ENCODE peak calls at places on chromosomes 2 and 18, in five cellular contexts. One of them, this sample, is unnamed.

GRCh38 chr2:8608411-8608954 is 73.4 kb upstream of the ID2 start:
- DNase-seq in HCT116: no peak
- DNase-seq in left ventricle myocardium inferior: no peak
- DNase-seq in HFF-Myc: no peak
- DNase-seq in natural killer cell: no peak
- DNase-seq in this sample: no peak

GRCh38 chr2:132991464-132992045 is 321.6 kb upstream of the LYPD1 start:
- DNase-seq in HCT116: no peak
- DNase-seq in left ventricle myocardium inferior: no peak
- DNase-seq in HFF-Myc: no peak
- DNase-seq in natural killer cell: no peak
- DNase-seq in this sample: no peak

GRCh38 chr2:57443985-57444501 is 602.6 kb upstream of the VRK2 start:
- DNase-seq in HCT116: peak; percentile 56
- DNase-seq in left ventricle myocardium inferior: no peak
- DNase-seq in HFF-Myc: no peak
- DNase-seq in natural killer cell: no peak
- DNase-seq in this sample: no peak

GRCh38 chr18:38284992-38285391 is 719.4 kb upstream of the CELF4 start:
- DNase-seq in HCT116: no peak
- DNase-seq in left ventricle myocardium inferior: no peak
- DNase-seq in HFF-Myc: no peak
- DNase-seq in natural killer cell: no peak
- DNase-seq in this sample: no peak

GRCh38 chr2:30235859-30236535 is 4.7 kb downstream of the LBH start:
- DNase-seq in HCT116: no peak
- DNase-seq in left ventricle myocardium inferior: no peak
- DNase-seq in HFF-Myc: no peak
- DNase-seq in natural killer cell: no peak
- DNase-seq in this sample: no peak

GRCh38 chr18:23588836-23589560 is 2.7 kb upstream of the NPC1 start:
- DNase-seq in HCT116: no peak
- DNase-seq in left ventricle myocardium inferior: no peak
- DNase-seq in HFF-Myc: no peak
- DNase-seq in natural killer cell: no peak
- DNase-seq in this sample: no peak

GRCh38 chr2:38716185-38716584 is 35.0 kb downstream of the SRSF7 start:
- DNase-seq in HCT116: no peak
- DNase-seq in left ventricle myocardium inferior: no peak
- DNase-seq in HFF-Myc: no peak
- DNase-seq in natural killer cell: no peak
- DNase-seq in this sample: peak; percentile 51

GRCh38 chr18:475202-475624 is 25.3 kb downstream of the COLEC12 start:
- DNase-seq in HCT116: no peak
- DNase-seq in left ventricle myocardium inferior: no peak
- DNase-seq in HFF-Myc: peak; percentile 85
- DNase-seq in natural killer cell: no peak
- DNase-seq in this sample: no peak

GRCh38 chr2:109209412-109209811 is 80.4 kb downstream of the SH3RF3 start:
- DNase-seq in HCT116: no peak
- DNase-seq in left ventricle myocardium inferior: no peak
- DNase-seq in HFF-Myc: peak; percentile 36
- DNase-seq in natural killer cell: no peak
- DNase-seq in this sample: no peak

GRCh38 chr2:109209941-109210340 is 80.9 kb downstream of the SH3RF3 start:
- DNase-seq in HCT116: no peak
- DNase-seq in left ventricle myocardium inferior: no peak
- DNase-seq in HFF-Myc: no peak
- DNase-seq in natural killer cell: no peak
- DNase-seq in this sample: no peak

GRCh38 chr2:109207201-109207600 is 78.2 kb downstream of the SH3RF3 start:
- DNase-seq in HCT116: no peak
- DNase-seq in left ventricle myocardium inferior: no peak
- DNase-seq in HFF-Myc: no peak
- DNase-seq in natural killer cell: no peak
- DNase-seq in this sample: no peak

GRCh38 chr2:109208951-109209335 is 79.9 kb downstream of the SH3RF3 start:
- DNase-seq in HCT116: no peak
- DNase-seq in left ventricle myocardium inferior: no peak
- DNase-seq in HFF-Myc: no peak
- DNase-seq in natural killer cell: no peak
- DNase-seq in this sample: no peak

DNA sequence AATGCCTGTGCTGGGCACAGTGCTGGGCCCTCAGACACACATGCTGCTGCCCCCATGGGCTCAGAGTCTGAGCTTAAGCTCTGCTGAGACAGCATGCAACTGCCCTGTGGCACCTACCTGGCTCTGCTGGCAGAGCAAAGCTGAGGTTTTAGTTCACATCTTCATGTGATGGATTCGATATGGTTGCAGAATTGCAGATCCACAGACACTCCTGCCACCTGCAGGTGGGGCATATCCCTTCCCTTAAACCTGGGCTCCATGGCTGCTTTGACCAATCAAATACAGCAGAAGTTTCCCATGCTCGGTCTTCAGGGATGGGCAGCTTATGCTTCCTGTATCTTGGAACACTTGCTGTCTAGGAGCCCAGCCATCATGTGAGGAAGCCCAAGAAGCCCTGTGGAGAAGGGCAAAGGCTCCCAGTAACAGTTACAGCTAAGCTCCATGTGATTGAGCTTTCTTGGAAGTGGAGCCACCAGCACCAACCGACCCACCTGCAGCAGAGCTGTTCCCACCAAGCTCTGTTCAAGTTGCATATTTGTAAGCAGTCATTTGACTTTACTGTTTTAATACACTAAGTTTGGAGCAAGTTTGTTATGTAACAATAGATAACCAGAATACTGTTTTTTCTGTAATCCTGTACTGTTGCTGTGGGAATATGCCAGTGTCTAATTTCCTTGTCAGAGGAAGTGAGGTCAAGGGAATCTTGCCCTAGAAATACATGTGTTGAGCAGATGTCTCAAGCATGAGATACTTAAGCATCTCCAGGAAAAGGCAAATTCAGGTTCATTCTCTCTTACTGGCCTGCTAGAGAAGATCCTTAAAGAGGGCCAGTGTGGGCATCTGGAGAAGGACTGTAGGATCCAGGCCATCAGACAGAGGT is 79.3 kb downstream of the SH3RF3 start:
- DNase-seq in HCT116: no peak
- DNase-seq in left ventricle myocardium inferior: no peak
- DNase-seq in HFF-Myc: peak; percentile 93
- DNase-seq in natural killer cell: no peak
- DNase-seq in this sample: no peak
- TF ChIP-seq CTCF in HCT116: peak; percentile 17
- TF ChIP-seq CTCF in left ventricle myocardium inferior: peak; percentile 19
- TF ChIP-seq CTCF in HFF-Myc: no peak
- TF ChIP-seq CTCF in natural killer cell: no peak
- TF ChIP-seq CTCF in this sample: no peak

GRCh38 chr2:47373747-47374146 is 29.2 kb upstream of the MSH2 start:
- DNase-seq in HCT116: no peak
- DNase-seq in left ventricle myocardium inferior: no peak
- DNase-seq in HFF-Myc: no peak
- DNase-seq in natural killer cell: no peak
- DNase-seq in this sample: no peak
- TF ChIP-seq CTCF in HCT116: no peak
- TF ChIP-seq CTCF in left ventricle myocardium inferior: peak; percentile 27
- TF ChIP-seq CTCF in HFF-Myc: no peak
- TF ChIP-seq CTCF in natural killer cell: no peak
- TF ChIP-seq CTCF in this sample: no peak

DNA sequence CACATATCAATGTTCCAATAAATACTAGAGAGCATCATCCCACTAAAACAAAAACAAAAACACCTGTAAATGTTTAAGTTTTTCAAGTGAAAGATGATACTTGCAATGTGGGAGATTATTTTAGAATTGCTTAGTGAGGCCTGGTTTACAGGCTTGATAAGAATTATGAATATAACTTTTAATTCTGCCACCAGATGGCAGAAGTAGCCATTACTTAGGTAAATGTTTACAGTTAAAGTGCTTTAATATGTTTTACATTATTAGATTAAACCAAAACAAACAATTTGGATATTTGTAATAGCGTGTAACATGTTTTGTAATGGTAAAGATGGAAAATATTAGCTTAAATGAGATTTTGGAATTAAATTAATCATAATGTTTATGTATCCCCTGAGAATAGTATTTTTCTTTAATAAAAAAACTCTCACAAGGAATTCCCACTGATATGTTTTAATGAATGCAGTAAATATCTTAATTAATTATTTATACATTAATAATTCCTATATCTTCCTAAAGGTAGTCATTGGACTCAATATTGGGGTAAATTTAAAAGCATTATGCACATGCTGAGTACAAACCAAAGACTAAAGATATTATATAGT is 522.0 kb downstream of the SPAG16 start:
- DNase-seq in HCT116: no peak
- DNase-seq in left ventricle myocardium inferior: no peak
- DNase-seq in HFF-Myc: no peak
- DNase-seq in natural killer cell: no peak
- DNase-seq in this sample: no peak
- TF ChIP-seq CTCF in HCT116: peak; percentile 44
- TF ChIP-seq CTCF in left ventricle myocardium inferior: peak; percentile 49
- TF ChIP-seq CTCF in HFF-Myc: no peak
- TF ChIP-seq CTCF in natural killer cell: no peak
- TF ChIP-seq CTCF in this sample: no peak

GRCh38 chr2:174985624-174986023 is 19.6 kb downstream of the CHN1 start:
- DNase-seq in HCT116: no peak
- DNase-seq in left ventricle myocardium inferior: no peak
- DNase-seq in HFF-Myc: no peak
- DNase-seq in natural killer cell: no peak
- DNase-seq in this sample: no peak
- TF ChIP-seq CTCF in HCT116: peak; percentile 81
- TF ChIP-seq CTCF in left ventricle myocardium inferior: peak; percentile 67
- TF ChIP-seq CTCF in HFF-Myc: no peak
- TF ChIP-seq CTCF in natural killer cell: no peak
- TF ChIP-seq CTCF in this sample: peak; percentile 35

This sample was measured in upper lobe of left lung.